ENCODE peak calls at places on chromosomes 5 and 9, in five cellular contexts. One of them, this sample, is unnamed.

GRCh38 chr9:134628354-134628736 is 13.3 kb upstream of the COL5A1 start:
- DNase-seq in GM12865: no peak
- DNase-seq in LoVo: no peak
- DNase-seq in dermis microvascular lymphatic vessel endothelial cell: no peak
- DNase-seq in colonic mucosa: no peak
- DNase-seq in this sample: no peak

GRCh38 chr9:104075801-104076753 is 18.0 kb upstream of the SMC2 start:
- DNase-seq in GM12865: no peak
- DNase-seq in LoVo: no peak
- DNase-seq in dermis microvascular lymphatic vessel endothelial cell: no peak
- DNase-seq in colonic mucosa: no peak
- DNase-seq in this sample: no peak

GRCh38 chr5:149383399-149383798 is 4.3 kb upstream of the IL17B start:
- DNase-seq in GM12865: no peak
- DNase-seq in LoVo: no peak
- DNase-seq in dermis microvascular lymphatic vessel endothelial cell: no peak
- DNase-seq in colonic mucosa: no peak
- DNase-seq in this sample: no peak

GRCh38 chr5:93665649-93666048 is 75.8 kb downstream of the POU5F2 start:
- DNase-seq in GM12865: no peak
- DNase-seq in LoVo: no peak
- DNase-seq in dermis microvascular lymphatic vessel endothelial cell: no peak
- DNase-seq in colonic mucosa: no peak
- DNase-seq in this sample: no peak

GRCh38 chr9:6538666-6539071 is 106.9 kb downstream of the GLDC start:
- DNase-seq in GM12865: no peak
- DNase-seq in LoVo: no peak
- DNase-seq in dermis microvascular lymphatic vessel endothelial cell: no peak
- DNase-seq in colonic mucosa: no peak
- DNase-seq in this sample: no peak

GRCh38 chr9:133702798-133703570 is 35.2 kb downstream of the SARDH start:
- DNase-seq in GM12865: no peak
- DNase-seq in LoVo: no peak
- DNase-seq in dermis microvascular lymphatic vessel endothelial cell: no peak
- DNase-seq in colonic mucosa: no peak
- DNase-seq in this sample: no peak

GRCh38 chr5:37875051-37875787 is 35.4 kb upstream of the GDNF start:
- DNase-seq in GM12865: peak; percentile 62
- DNase-seq in LoVo: no peak
- DNase-seq in dermis microvascular lymphatic vessel endothelial cell: no peak
- DNase-seq in colonic mucosa: no peak
- DNase-seq in this sample: no peak

GRCh38 chr9:133120343-133121199 is 469 bp downstream of the RALGDS start:
- DNase-seq in GM12865: no peak
- DNase-seq in LoVo: no peak
- DNase-seq in dermis microvascular lymphatic vessel endothelial cell: no peak
- DNase-seq in colonic mucosa: peak; percentile 32
- DNase-seq in this sample: no peak

GRCh38 chr5:127369772-127370171 is 79.2 kb downstream of the MEGF10 start:
- DNase-seq in GM12865: no peak
- DNase-seq in LoVo: no peak
- DNase-seq in dermis microvascular lymphatic vessel endothelial cell: no peak
- DNase-seq in colonic mucosa: no peak
- DNase-seq in this sample: no peak

GRCh38 chr9:110270211-110270995 is 14.1 kb upstream of the TXN start:
- DNase-seq in GM12865: no peak
- DNase-seq in LoVo: no peak
- DNase-seq in dermis microvascular lymphatic vessel endothelial cell: no peak
- DNase-seq in colonic mucosa: no peak
- DNase-seq in this sample: no peak

GRCh38 chr5:147098233-147098790 is 136.5 kb upstream of the STK32A start:
- DNase-seq in GM12865: peak; percentile 46
- DNase-seq in LoVo: peak; percentile 38
- DNase-seq in dermis microvascular lymphatic vessel endothelial cell: peak; percentile 83
- DNase-seq in colonic mucosa: peak; percentile 31
- DNase-seq in this sample: peak; percentile 62

GRCh38 chr5:135062216-135063055 is 28.4 kb upstream of the PITX1 start:
- DNase-seq in GM12865: no peak
- DNase-seq in LoVo: no peak
- DNase-seq in dermis microvascular lymphatic vessel endothelial cell: no peak
- DNase-seq in colonic mucosa: no peak
- DNase-seq in this sample: no peak

GRCh38 chr9:12737871-12738270 is 36.9 kb upstream of the LURAP1L start:
- DNase-seq in GM12865: no peak
- DNase-seq in LoVo: no peak
- DNase-seq in dermis microvascular lymphatic vessel endothelial cell: no peak
- DNase-seq in colonic mucosa: no peak
- DNase-seq in this sample: no peak

GRCh38 chr9:96040591-96041461 is 165.3 kb downstream of the ERCC6L2 start:
- DNase-seq in GM12865: no peak
- DNase-seq in LoVo: no peak
- DNase-seq in dermis microvascular lymphatic vessel endothelial cell: no peak
- DNase-seq in colonic mucosa: no peak
- DNase-seq in this sample: no peak

GRCh38 chr9:71384343-71384742 is 262.9 kb upstream of the TRPM3 start:
- DNase-seq in GM12865: no peak
- DNase-seq in LoVo: no peak
- DNase-seq in dermis microvascular lymphatic vessel endothelial cell: no peak
- DNase-seq in colonic mucosa: no peak
- DNase-seq in this sample: no peak

GRCh38 chr5:102152906-102153787 is 142.9 kb downstream of the SLCO4C1 start:
- DNase-seq in GM12865: peak; percentile 28
- DNase-seq in LoVo: peak; percentile 34
- DNase-seq in dermis microvascular lymphatic vessel endothelial cell: no peak
- DNase-seq in colonic mucosa: peak; percentile 24
- DNase-seq in this sample: peak; percentile 21

GRCh38 chr5:60014331-60014730 is 120.8 kb upstream of the PDE4D start:
- DNase-seq in GM12865: no peak
- DNase-seq in LoVo: no peak
- DNase-seq in dermis microvascular lymphatic vessel endothelial cell: no peak
- DNase-seq in colonic mucosa: no peak
- DNase-seq in this sample: no peak

GRCh38 chr5:115415143-115415491 is 118.7 kb upstream of the CCDC112 start:
- DNase-seq in GM12865: peak; percentile 21
- DNase-seq in LoVo: peak; percentile 94
- DNase-seq in dermis microvascular lymphatic vessel endothelial cell: no peak
- DNase-seq in colonic mucosa: peak; percentile 94
- DNase-seq in this sample: peak; percentile 98

GRCh38 chr5:17235736-17236330 is 18.4 kb downstream of the BASP1 start:
- DNase-seq in GM12865: no peak
- DNase-seq in LoVo: no peak
- DNase-seq in dermis microvascular lymphatic vessel endothelial cell: no peak
- DNase-seq in colonic mucosa: no peak
- DNase-seq in this sample: no peak

GRCh38 chr9:7549261-7549660 is 250.3 kb downstream of the DMAC1 start:
- DNase-seq in GM12865: no peak
- DNase-seq in LoVo: no peak
- DNase-seq in dermis microvascular lymphatic vessel endothelial cell: no peak
- DNase-seq in colonic mucosa: no peak
- DNase-seq in this sample: no peak

GRCh38 chr9:108163321-108164005 is 673.9 kb upstream of the KLF4 start:
- DNase-seq in GM12865: no peak
- DNase-seq in LoVo: no peak
- DNase-seq in dermis microvascular lymphatic vessel endothelial cell: no peak
- DNase-seq in colonic mucosa: no peak
- DNase-seq in this sample: no peak

GRCh38 chr5:14902826-14903560 is 31.4 kb upstream of the ANKH start:
- DNase-seq in GM12865: no peak
- DNase-seq in LoVo: no peak
- DNase-seq in dermis microvascular lymphatic vessel endothelial cell: no peak
- DNase-seq in colonic mucosa: no peak
- DNase-seq in this sample: no peak

GRCh38 chr9:10007356-10007755 is 605.4 kb downstream of the PTPRD start:
- DNase-seq in GM12865: no peak
- DNase-seq in LoVo: no peak
- DNase-seq in dermis microvascular lymphatic vessel endothelial cell: no peak
- DNase-seq in colonic mucosa: no peak
- DNase-seq in this sample: no peak

GRCh38 chr9:76136986-76137385 is 246.5 kb downstream of the PCSK5 start:
- DNase-seq in GM12865: peak; percentile 11
- DNase-seq in LoVo: peak; percentile 44
- DNase-seq in dermis microvascular lymphatic vessel endothelial cell: no peak
- DNase-seq in colonic mucosa: no peak
- DNase-seq in this sample: peak; percentile 9

GRCh38 chr5:109740329-109740728 is 50.6 kb downstream of the MAN2A1 start:
- DNase-seq in GM12865: peak; percentile 75
- DNase-seq in LoVo: no peak
- DNase-seq in dermis microvascular lymphatic vessel endothelial cell: no peak
- DNase-seq in colonic mucosa: no peak
- DNase-seq in this sample: no peak

GRCh38 chr5:2391021-2391420 is 360.5 kb downstream of the IRX2 start:
- DNase-seq in GM12865: no peak
- DNase-seq in LoVo: no peak
- DNase-seq in dermis microvascular lymphatic vessel endothelial cell: no peak
- DNase-seq in colonic mucosa: no peak
- DNase-seq in this sample: no peak